ENCODE peak calls at places on chromosomes 6 and 20, in seven cellular contexts. One of them, this sample, is unnamed.

GRCh38 chr6:104771258-104771832 is 88.4 kb downstream of the HACE1 start:
- DNase-seq in NCI-H748 treated with DMSO at 0.1 percent for 48 hours: peak
- DNase-seq in small intestine: peak
- DNase-seq in activated T-helper 1 cell treated with Interleukin-2 at 50 U/mL for 16 hours: no peak
- DNase-seq in stimulated activated CD8-positive, alpha-beta memory T cell treated with anti-CD3 and anti-CD28 coated beads, Interleukin-2, amount 100 ng/mL, for 1 hour: no peak
- DNase-seq in lower leg skin: no peak
- DNase-seq in posterior cingulate gyrus: no peak
- DNase-seq in this sample: peak

GRCh38 chr6:29813809-29814208 is 13.8 kb upstream of the HLA-G start:
- DNase-seq in activated T-helper 1 cell treated with Interleukin-2 at 50 U/mL for 16 hours: no peak
- DNase-seq in small intestine: no peak
- DNase-seq in NCI-H748 treated with DMSO at 0.1 percent for 48 hours: no peak
- DNase-seq in stimulated activated CD8-positive, alpha-beta memory T cell treated with anti-CD3 and anti-CD28 coated beads, Interleukin-2, amount 100 ng/mL, for 1 hour: no peak
- DNase-seq in lower leg skin: no peak
- DNase-seq in posterior cingulate gyrus: no peak
- DNase-seq in this sample: no peak

GRCh38 chr6:157304840-157305675 is 18.3 kb downstream of the TMEM242 start:
- DNase-seq in NCI-H748 treated with DMSO at 0.1 percent for 48 hours: no peak
- DNase-seq in stimulated activated CD8-positive, alpha-beta memory T cell treated with anti-CD3 and anti-CD28 coated beads, Interleukin-2, amount 100 ng/mL, for 1 hour: no peak
- DNase-seq in posterior cingulate gyrus: no peak
- DNase-seq in lower leg skin: peak
- DNase-seq in activated T-helper 1 cell treated with Interleukin-2 at 50 U/mL for 16 hours: no peak
- DNase-seq in small intestine: peak
- DNase-seq in this sample: no peak

GRCh38 chr6:125210667-125211066 is 57.1 kb downstream of the TPD52L1 start:
- DNase-seq in small intestine: no peak
- DNase-seq in stimulated activated CD8-positive, alpha-beta memory T cell treated with anti-CD3 and anti-CD28 coated beads, Interleukin-2, amount 100 ng/mL, for 1 hour: no peak
- DNase-seq in posterior cingulate gyrus: no peak
- DNase-seq in activated T-helper 1 cell treated with Interleukin-2 at 50 U/mL for 16 hours: no peak
- DNase-seq in lower leg skin: no peak
- DNase-seq in NCI-H748 treated with DMSO at 0.1 percent for 48 hours: no peak
- DNase-seq in this sample: no peak

GRCh38 chr6:25179051-25179778 is 100.0 kb upstream of the CARMIL1 start:
- DNase-seq in lower leg skin: no peak
- DNase-seq in activated T-helper 1 cell treated with Interleukin-2 at 50 U/mL for 16 hours: no peak
- DNase-seq in stimulated activated CD8-positive, alpha-beta memory T cell treated with anti-CD3 and anti-CD28 coated beads, Interleukin-2, amount 100 ng/mL, for 1 hour: no peak
- DNase-seq in small intestine: no peak
- DNase-seq in NCI-H748 treated with DMSO at 0.1 percent for 48 hours: no peak
- DNase-seq in posterior cingulate gyrus: no peak
- DNase-seq in this sample: no peak

GRCh38 chr20:1802385-1803215 is 92.6 kb upstream of the SIRPA start:
- DNase-seq in small intestine: peak
- DNase-seq in NCI-H748 treated with DMSO at 0.1 percent for 48 hours: peak
- DNase-seq in activated T-helper 1 cell treated with Interleukin-2 at 50 U/mL for 16 hours: no peak
- DNase-seq in posterior cingulate gyrus: peak
- DNase-seq in lower leg skin: peak
- DNase-seq in stimulated activated CD8-positive, alpha-beta memory T cell treated with anti-CD3 and anti-CD28 coated beads, Interleukin-2, amount 100 ng/mL, for 1 hour: no peak
- DNase-seq in this sample: peak

GRCh38 chr20:50393242-50393641 is 116.9 kb upstream of the PTPN1 start:
- DNase-seq in activated T-helper 1 cell treated with Interleukin-2 at 50 U/mL for 16 hours: no peak
- DNase-seq in small intestine: no peak
- DNase-seq in posterior cingulate gyrus: no peak
- DNase-seq in NCI-H748 treated with DMSO at 0.1 percent for 48 hours: no peak
- DNase-seq in lower leg skin: no peak
- DNase-seq in stimulated activated CD8-positive, alpha-beta memory T cell treated with anti-CD3 and anti-CD28 coated beads, Interleukin-2, amount 100 ng/mL, for 1 hour: no peak
- DNase-seq in this sample: no peak

GRCh38 chr6:78909391-78909790 is 42.0 kb downstream of the IRAK1BP1 start:
- DNase-seq in lower leg skin: no peak
- DNase-seq in stimulated activated CD8-positive, alpha-beta memory T cell treated with anti-CD3 and anti-CD28 coated beads, Interleukin-2, amount 100 ng/mL, for 1 hour: no peak
- DNase-seq in small intestine: no peak
- DNase-seq in posterior cingulate gyrus: no peak
- DNase-seq in NCI-H748 treated with DMSO at 0.1 percent for 48 hours: no peak
- DNase-seq in activated T-helper 1 cell treated with Interleukin-2 at 50 U/mL for 16 hours: no peak
- DNase-seq in this sample: no peak

GRCh38 chr6:170224694-170225660 is 65.9 kb downstream of the DLL1 start:
- DNase-seq in small intestine: peak
- DNase-seq in stimulated activated CD8-positive, alpha-beta memory T cell treated with anti-CD3 and anti-CD28 coated beads, Interleukin-2, amount 100 ng/mL, for 1 hour: no peak
- DNase-seq in activated T-helper 1 cell treated with Interleukin-2 at 50 U/mL for 16 hours: no peak
- DNase-seq in posterior cingulate gyrus: no peak
- DNase-seq in lower leg skin: peak
- DNase-seq in NCI-H748 treated with DMSO at 0.1 percent for 48 hours: no peak
- DNase-seq in this sample: no peak

GRCh38 chr6:16450285-16450684 is 211.9 kb downstream of the GMPR start:
- DNase-seq in activated T-helper 1 cell treated with Interleukin-2 at 50 U/mL for 16 hours: no peak
- DNase-seq in lower leg skin: no peak
- DNase-seq in posterior cingulate gyrus: no peak
- DNase-seq in stimulated activated CD8-positive, alpha-beta memory T cell treated with anti-CD3 and anti-CD28 coated beads, Interleukin-2, amount 100 ng/mL, for 1 hour: no peak
- DNase-seq in small intestine: no peak
- DNase-seq in NCI-H748 treated with DMSO at 0.1 percent for 48 hours: no peak
- DNase-seq in this sample: no peak

GRCh38 chr20:56925696-56926101 is 296.6 kb downstream of the TFAP2C start:
- DNase-seq in posterior cingulate gyrus: no peak
- DNase-seq in small intestine: no peak
- DNase-seq in lower leg skin: no peak
- DNase-seq in stimulated activated CD8-positive, alpha-beta memory T cell treated with anti-CD3 and anti-CD28 coated beads, Interleukin-2, amount 100 ng/mL, for 1 hour: no peak
- DNase-seq in activated T-helper 1 cell treated with Interleukin-2 at 50 U/mL for 16 hours: no peak
- DNase-seq in NCI-H748 treated with DMSO at 0.1 percent for 48 hours: peak
- DNase-seq in this sample: no peak

GRCh38 chr6:143999406-143999805 is 8.7 kb downstream of the PLAGL1 start:
- DNase-seq in lower leg skin: no peak
- DNase-seq in activated T-helper 1 cell treated with Interleukin-2 at 50 U/mL for 16 hours: no peak
- DNase-seq in stimulated activated CD8-positive, alpha-beta memory T cell treated with anti-CD3 and anti-CD28 coated beads, Interleukin-2, amount 100 ng/mL, for 1 hour: no peak
- DNase-seq in NCI-H748 treated with DMSO at 0.1 percent for 48 hours: no peak
- DNase-seq in posterior cingulate gyrus: no peak
- DNase-seq in small intestine: no peak
- DNase-seq in this sample: no peak

GRCh38 chr6:26739811-26740210 is 80.3 kb upstream of the ZNF322 start:
- DNase-seq in stimulated activated CD8-positive, alpha-beta memory T cell treated with anti-CD3 and anti-CD28 coated beads, Interleukin-2, amount 100 ng/mL, for 1 hour: no peak
- DNase-seq in lower leg skin: no peak
- DNase-seq in NCI-H748 treated with DMSO at 0.1 percent for 48 hours: no peak
- DNase-seq in activated T-helper 1 cell treated with Interleukin-2 at 50 U/mL for 16 hours: no peak
- DNase-seq in posterior cingulate gyrus: no peak
- DNase-seq in small intestine: no peak
- DNase-seq in this sample: no peak

GRCh38 chr20:38991814-38992593 is 29.9 kb downstream of the DHX35 start:
- DNase-seq in small intestine: no peak
- DNase-seq in lower leg skin: no peak
- DNase-seq in activated T-helper 1 cell treated with Interleukin-2 at 50 U/mL for 16 hours: no peak
- DNase-seq in NCI-H748 treated with DMSO at 0.1 percent for 48 hours: no peak
- DNase-seq in stimulated activated CD8-positive, alpha-beta memory T cell treated with anti-CD3 and anti-CD28 coated beads, Interleukin-2, amount 100 ng/mL, for 1 hour: no peak
- DNase-seq in posterior cingulate gyrus: no peak
- DNase-seq in this sample: no peak

GRCh38 chr6:97669191-97669651 is 386.2 kb upstream of the MMS22L start:
- DNase-seq in lower leg skin: no peak
- DNase-seq in small intestine: no peak
- DNase-seq in posterior cingulate gyrus: peak
- DNase-seq in stimulated activated CD8-positive, alpha-beta memory T cell treated with anti-CD3 and anti-CD28 coated beads, Interleukin-2, amount 100 ng/mL, for 1 hour: no peak
- DNase-seq in NCI-H748 treated with DMSO at 0.1 percent for 48 hours: peak
- DNase-seq in activated T-helper 1 cell treated with Interleukin-2 at 50 U/mL for 16 hours: no peak
- DNase-seq in this sample: peak

GRCh38 chr20:47031028-47031427 is 136.4 kb downstream of the EYA2 start:
- DNase-seq in lower leg skin: no peak
- DNase-seq in NCI-H748 treated with DMSO at 0.1 percent for 48 hours: no peak
- DNase-seq in stimulated activated CD8-positive, alpha-beta memory T cell treated with anti-CD3 and anti-CD28 coated beads, Interleukin-2, amount 100 ng/mL, for 1 hour: no peak
- DNase-seq in activated T-helper 1 cell treated with Interleukin-2 at 50 U/mL for 16 hours: no peak
- DNase-seq in small intestine: no peak
- DNase-seq in posterior cingulate gyrus: no peak
- DNase-seq in this sample: no peak

GRCh38 chr6:132819405-132820145 is 5.2 kb downstream of the RPS12 start:
- DNase-seq in posterior cingulate gyrus: no peak
- DNase-seq in NCI-H748 treated with DMSO at 0.1 percent for 48 hours: no peak
- DNase-seq in activated T-helper 1 cell treated with Interleukin-2 at 50 U/mL for 16 hours: no peak
- DNase-seq in stimulated activated CD8-positive, alpha-beta memory T cell treated with anti-CD3 and anti-CD28 coated beads, Interleukin-2, amount 100 ng/mL, for 1 hour: no peak
- DNase-seq in small intestine: no peak
- DNase-seq in lower leg skin: no peak
- DNase-seq in this sample: no peak

GRCh38 chr6:72418495-72418894 is 203.4 kb upstream of the KCNQ5 start:
- DNase-seq in small intestine: no peak
- DNase-seq in activated T-helper 1 cell treated with Interleukin-2 at 50 U/mL for 16 hours: no peak
- DNase-seq in lower leg skin: no peak
- DNase-seq in NCI-H748 treated with DMSO at 0.1 percent for 48 hours: no peak
- DNase-seq in stimulated activated CD8-positive, alpha-beta memory T cell treated with anti-CD3 and anti-CD28 coated beads, Interleukin-2, amount 100 ng/mL, for 1 hour: no peak
- DNase-seq in posterior cingulate gyrus: peak
- DNase-seq in this sample: no peak

GRCh38 chr6:19892250-19892649 is 55.1 kb downstream of the ID4 start:
- DNase-seq in lower leg skin: peak
- DNase-seq in stimulated activated CD8-positive, alpha-beta memory T cell treated with anti-CD3 and anti-CD28 coated beads, Interleukin-2, amount 100 ng/mL, for 1 hour: no peak
- DNase-seq in activated T-helper 1 cell treated with Interleukin-2 at 50 U/mL for 16 hours: no peak
- DNase-seq in NCI-H748 treated with DMSO at 0.1 percent for 48 hours: no peak
- DNase-seq in small intestine: no peak
- DNase-seq in posterior cingulate gyrus: no peak
- DNase-seq in this sample: peak

GRCh38 chr6:22045261-22045912 is 251.4 kb downstream of the PRL start:
- DNase-seq in small intestine: no peak
- DNase-seq in posterior cingulate gyrus: no peak
- DNase-seq in NCI-H748 treated with DMSO at 0.1 percent for 48 hours: no peak
- DNase-seq in activated T-helper 1 cell treated with Interleukin-2 at 50 U/mL for 16 hours: no peak
- DNase-seq in stimulated activated CD8-positive, alpha-beta memory T cell treated with anti-CD3 and anti-CD28 coated beads, Interleukin-2, amount 100 ng/mL, for 1 hour: no peak
- DNase-seq in lower leg skin: no peak
- DNase-seq in this sample: no peak

GRCh38 chr6:110881929-110882629 is 7.5 kb downstream of the AMD1 start:
- DNase-seq in NCI-H748 treated with DMSO at 0.1 percent for 48 hours: no peak
- DNase-seq in lower leg skin: no peak
- DNase-seq in stimulated activated CD8-positive, alpha-beta memory T cell treated with anti-CD3 and anti-CD28 coated beads, Interleukin-2, amount 100 ng/mL, for 1 hour: no peak
- DNase-seq in activated T-helper 1 cell treated with Interleukin-2 at 50 U/mL for 16 hours: no peak
- DNase-seq in small intestine: no peak
- DNase-seq in posterior cingulate gyrus: no peak
- DNase-seq in this sample: no peak

GRCh38 chr6:161918154-161918553 is 644.3 kb upstream of the AGPAT4 start:
- DNase-seq in activated T-helper 1 cell treated with Interleukin-2 at 50 U/mL for 16 hours: no peak
- DNase-seq in stimulated activated CD8-positive, alpha-beta memory T cell treated with anti-CD3 and anti-CD28 coated beads, Interleukin-2, amount 100 ng/mL, for 1 hour: no peak
- DNase-seq in lower leg skin: no peak
- DNase-seq in NCI-H748 treated with DMSO at 0.1 percent for 48 hours: no peak
- DNase-seq in posterior cingulate gyrus: no peak
- DNase-seq in small intestine: no peak
- DNase-seq in this sample: no peak

GRCh38 chr6:46014054-46014453 is 1.6 kb downstream of the CLIC5 start:
- DNase-seq in NCI-H748 treated with DMSO at 0.1 percent for 48 hours: no peak
- DNase-seq in small intestine: peak
- DNase-seq in stimulated activated CD8-positive, alpha-beta memory T cell treated with anti-CD3 and anti-CD28 coated beads, Interleukin-2, amount 100 ng/mL, for 1 hour: no peak
- DNase-seq in posterior cingulate gyrus: no peak
- DNase-seq in lower leg skin: no peak
- DNase-seq in activated T-helper 1 cell treated with Interleukin-2 at 50 U/mL for 16 hours: no peak
- DNase-seq in this sample: no peak

GRCh38 chr6:5996701-5997419 is 9.9 kb downstream of the NRN1 start:
- DNase-seq in lower leg skin: no peak
- DNase-seq in small intestine: no peak
- DNase-seq in stimulated activated CD8-positive, alpha-beta memory T cell treated with anti-CD3 and anti-CD28 coated beads, Interleukin-2, amount 100 ng/mL, for 1 hour: no peak
- DNase-seq in NCI-H748 treated with DMSO at 0.1 percent for 48 hours: peak
- DNase-seq in activated T-helper 1 cell treated with Interleukin-2 at 50 U/mL for 16 hours: no peak
- DNase-seq in posterior cingulate gyrus: no peak
- DNase-seq in this sample: no peak

GRCh38 chr6:14118444-14118843 is 872 bp downstream of the CD83 start:
- DNase-seq in posterior cingulate gyrus: no peak
- DNase-seq in NCI-H748 treated with DMSO at 0.1 percent for 48 hours: no peak
- DNase-seq in lower leg skin: no peak
- DNase-seq in activated T-helper 1 cell treated with Interleukin-2 at 50 U/mL for 16 hours: no peak
- DNase-seq in small intestine: no peak
- DNase-seq in stimulated activated CD8-positive, alpha-beta memory T cell treated with anti-CD3 and anti-CD28 coated beads, Interleukin-2, amount 100 ng/mL, for 1 hour: no peak
- DNase-seq in this sample: no peak

GRCh38 chr6:7008451-7008988 is 99.2 kb upstream of the RREB1 start:
- DNase-seq in stimulated activated CD8-positive, alpha-beta memory T cell treated with anti-CD3 and anti-CD28 coated beads, Interleukin-2, amount 100 ng/mL, for 1 hour: no peak
- DNase-seq in activated T-helper 1 cell treated with Interleukin-2 at 50 U/mL for 16 hours: no peak
- DNase-seq in small intestine: no peak
- DNase-seq in posterior cingulate gyrus: no peak
- DNase-seq in lower leg skin: peak
- DNase-seq in NCI-H748 treated with DMSO at 0.1 percent for 48 hours: no peak
- DNase-seq in this sample: peak

GRCh38 chr20:37816003-37816402 is 86.9 kb upstream of the VSTM2L start:
- DNase-seq in activated T-helper 1 cell treated with Interleukin-2 at 50 U/mL for 16 hours: no peak
- DNase-seq in NCI-H748 treated with DMSO at 0.1 percent for 48 hours: peak
- DNase-seq in small intestine: no peak
- DNase-seq in stimulated activated CD8-positive, alpha-beta memory T cell treated with anti-CD3 and anti-CD28 coated beads, Interleukin-2, amount 100 ng/mL, for 1 hour: no peak
- DNase-seq in lower leg skin: no peak
- DNase-seq in posterior cingulate gyrus: no peak
- DNase-seq in this sample: no peak

GRCh38 chr6:131787079-131787478 is 20.7 kb upstream of the ENPP1 start:
- DNase-seq in activated T-helper 1 cell treated with Interleukin-2 at 50 U/mL for 16 hours: no peak
- DNase-seq in lower leg skin: no peak
- DNase-seq in stimulated activated CD8-positive, alpha-beta memory T cell treated with anti-CD3 and anti-CD28 coated beads, Interleukin-2, amount 100 ng/mL, for 1 hour: no peak
- DNase-seq in NCI-H748 treated with DMSO at 0.1 percent for 48 hours: no peak
- DNase-seq in posterior cingulate gyrus: no peak
- DNase-seq in small intestine: no peak
- DNase-seq in this sample: no peak

GRCh38 chr6:160919713-160920112 is 71.9 kb upstream of the MAP3K4 start:
- DNase-seq in NCI-H748 treated with DMSO at 0.1 percent for 48 hours: no peak
- DNase-seq in posterior cingulate gyrus: no peak
- DNase-seq in stimulated activated CD8-positive, alpha-beta memory T cell treated with anti-CD3 and anti-CD28 coated beads, Interleukin-2, amount 100 ng/mL, for 1 hour: no peak
- DNase-seq in small intestine: peak
- DNase-seq in lower leg skin: no peak
- DNase-seq in activated T-helper 1 cell treated with Interleukin-2 at 50 U/mL for 16 hours: no peak
- DNase-seq in this sample: no peak